ENCODE peak calls at places on chromosome 5, in nine cellular contexts. F is stimulated activated CD4-positive, alpha-beta T cell treated with anti-CD3 and anti-CD28 coated beads, TNF-alpha, amount 100 ng/mL, for 1 hour; J is stimulated activated CD8-positive, alpha-beta memory T cell treated with anti-CD3 and anti-CD28 coated beads, Interleukin-2, amount 100 ng/mL, for 48 hours; W is fibroblast of pulmonary artery; M is pons; O is NCI-H1436 treated with DMSO at 0.1 percent for 48 hours; Q is activated T-cell treated with anti-CD3 and anti-CD28 coated beads, Interleukin-2, amount 50 U/mL, for 72 hours; T is B cell; U is psoas muscle. P is an unnamed sample.

GRCh38 chr5:68433921-68434879 is 218.6 kb downstream of the PIK3R1 start:
- DNase-seq in O (no peak), J (peak; percentile 88), T (peak; percentile 64), F (peak; percentile 82), Q (peak; percentile 96), U (peak; percentile 84), W (peak; percentile 97), M (peak; percentile 90), P (peak; percentile 73)

GRCh38 chr5:68405784-68406183 is 190.2 kb downstream of the PIK3R1 start:
- DNase-seq in M (no peak), U (no peak), T (no peak), O (no peak), W (no peak), Q (no peak), F (no peak), J (no peak), P (no peak)

GRCh38 chr5:2732850-2733249 is 18.6 kb downstream of the IRX2 start:
- DNase-seq in O (peak; percentile 50), W (no peak), T (no peak), U (no peak), M (no peak), F (no peak), Q (no peak), J (no peak), P (no peak)

GRCh38 chr5:116858705-116859333 is 284.2 kb upstream of the SEMA6A start:
- DNase-seq in O (no peak), J (no peak), W (no peak), F (no peak), U (no peak), T (no peak), M (no peak), Q (no peak), P (no peak)

GRCh38 chr5:96384353-96384752 is 48.7 kb downstream of the PCSK1 start:
- DNase-seq in J (no peak), M (peak; percentile 52), F (no peak), T (no peak), W (peak; percentile 69), U (peak; percentile 44), Q (no peak), O (no peak), P (no peak)

GRCh38 chr5:37838933-37839341 is 904 bp downstream of the GDNF start:
- DNase-seq in W (no peak), Q (no peak), J (no peak), F (no peak), U (no peak), M (no peak), O (no peak), T (peak; percentile 41), P (no peak)

GRCh38 chr5:179141867-179142266 is 81.7 kb downstream of the ZNF354C start:
- DNase-seq in O (no peak), F (no peak), Q (no peak), J (no peak), W (no peak), M (no peak), U (no peak), T (no peak), P (no peak)

GRCh38 chr5:117131876-117132275 is 557.3 kb upstream of the SEMA6A start:
- DNase-seq in T (no peak), M (peak; percentile 65), O (no peak), W (no peak), U (no peak), F (no peak), J (no peak), Q (no peak), P (no peak)

GRCh38 chr5:42870882-42871418 is 59.3 kb upstream of the SELENOP start:
- DNase-seq in Q (no peak), T (no peak), U (no peak), M (peak; percentile 70), O (no peak), F (no peak), W (peak; percentile 3), J (no peak), P (no peak)

GRCh38 chr5:1255081-1255561 is 29.9 kb downstream of the SLC6A18 start:
- DNase-seq in U (no peak), J (no peak), Q (peak; percentile 30), M (no peak), W (no peak), O (no peak), F (peak; percentile 10), T (no peak), P (peak; percentile 19)

GRCh38 chr5:65750938-65751337 is 28.9 kb downstream of the NLN start:
- DNase-seq in O (no peak), Q (no peak), M (no peak), U (no peak), J (no peak), W (no peak), F (no peak), T (no peak), P (no peak)

GRCh38 chr5:74648835-74649286 is 8.3 kb upstream of the ENC1 start:
- DNase-seq in J (no peak), U (no peak), F (no peak), T (peak; percentile 64), M (peak; percentile 81), W (peak; percentile 82), O (no peak), Q (peak; percentile 22), P (no peak)

GRCh38 chr5:143265995-143266394 is 137.5 kb downstream of the NR3C1 start:
- DNase-seq in O (no peak), M (no peak), F (no peak), W (no peak), J (no peak), Q (no peak), U (no peak), T (no peak), P (no peak)

GRCh38 chr5:180133060-180133459 is 61.5 kb upstream of the RNF130 start:
- DNase-seq in Q (no peak), O (no peak), U (no peak), J (no peak), F (no peak), T (peak; percentile 28), W (no peak), M (no peak), P (no peak)

GRCh38 chr5:87190687-87191086 is 77.0 kb upstream of the RASA1 start:
- DNase-seq in U (no peak), T (no peak), O (no peak), F (no peak), J (no peak), M (no peak), W (no peak), Q (no peak), P (no peak)

GRCh38 chr5:35146386-35146785 is 83.9 kb downstream of the PRLR start:
- DNase-seq in J (no peak), T (no peak), O (no peak), U (no peak), Q (no peak), W (no peak), M (no peak), F (no peak), P (no peak)